ENCODE peak calls at places on chromosomes 13 and 19, in four cellular contexts. D is pancreas, Z is right lobe of liver, O is cardiac fibroblast. M is an unnamed sample.

GRCh38 chr19:55248166-55248675 is 10.6 kb downstream of the PPP6R1 start:
- DNase-seq in D (no peak), Z (no peak), O (no peak), M (no peak)

GRCh38 chr19:46618670-46619231 is 6.1 kb downstream of the PTGIR start:
- DNase-seq in D (peak; percentile 88), Z (no peak), O (peak; percentile 72), M (peak; percentile 73)

GRCh38 chr19:4061683-4062575 is 4.8 kb downstream of the ZBTB7A start:
- DNase-seq in D (peak; percentile 91), Z (peak; percentile 81), O (no peak), M (no peak)

GRCh38 chr13:100694722-100695644 is 20.4 kb upstream of the TMTC4 start:
- DNase-seq in D (peak; percentile 80), Z (no peak), O (peak; percentile 90), M (peak; percentile 46)

GRCh38 chr19:16376649-16377048 is 52.0 kb downstream of the KLF2 start:
- DNase-seq in D (no peak), Z (no peak), O (no peak), M (no peak)

GRCh38 chr19:40990972-40991381 is at the start of gene CYP2B6:
- DNase-seq in D (no peak), Z (peak; percentile 88), O (no peak), M (no peak)

GRCh38 chr13:22278336-22278929 is 607.6 kb downstream of the FGF9 start:
- DNase-seq in D (peak; percentile 22), Z (peak; percentile 53), O (peak; percentile 2), M (peak; percentile 42)

GRCh38 chr13:34655554-34655953 is 286.5 kb upstream of the NBEA start:
- DNase-seq in D (no peak), Z (no peak), O (no peak), M (no peak)

GRCh38 chr13:39250440-39250839 is 212.2 kb downstream of the NHLRC3 start:
- DNase-seq in D (no peak), Z (no peak), O (no peak), M (no peak)

GRCh38 chr19:33830264-33830663 is 33.6 kb downstream of the KCTD15 start:
- DNase-seq in D (no peak), Z (no peak), O (no peak), M (no peak)

GRCh38 chr13:96294930-96295657 is 205.2 kb downstream of the HS6ST3 start:
- DNase-seq in D (no peak), Z (no peak), O (no peak), M (no peak)

GRCh38 chr19:12543855-12544254 is 7.4 kb downstream of the ZNF564 start:
- DNase-seq in D (no peak), Z (no peak), O (peak; percentile 12), M (peak; percentile 19)

GRCh38 chr13:40494513-40494912 is 171.9 kb downstream of the FOXO1 start:
- DNase-seq in D (no peak), Z (no peak), O (peak; percentile 65), M (no peak)

GRCh38 chr19:52946322-52947310 is 16.1 kb downstream of the ZNF816 start:
- DNase-seq in D (peak; percentile 86), Z (peak; percentile 48), O (no peak), M (no peak)

GRCh38 chr13:109794095-109794494 is 7.7 kb upstream of the IRS2 start:
- DNase-seq in D (no peak), Z (no peak), O (no peak), M (no peak)

GRCh38 chr19:3609779-3610719 is 3.4 kb upstream of the TBXA2R start:
- DNase-seq in D (no peak), Z (no peak), O (no peak), M (no peak)

GRCh38 chr13:109297628-109298027 is 488.8 kb downstream of the IRS2 start:
- DNase-seq in D (no peak), Z (no peak), O (peak; percentile 56), M (peak; percentile 97)

GRCh38 chr13:29434217-29434940 is 161.1 kb downstream of the SLC7A1 start:
- DNase-seq in D (no peak), Z (no peak), O (no peak), M (no peak)

GRCh38 chr19:37692956-37693660 is 26.5 kb downstream of the ZNF607 start:
- DNase-seq in D (no peak), Z (no peak), O (no peak), M (no peak)

GRCh38 chr13:26502826-26503225 is 54.7 kb upstream of the WASF3 start:
- DNase-seq in D (no peak), Z (no peak), O (peak; percentile 67), M (peak; percentile 86)

GRCh38 chr13:87671824-87672603 is 843 bp downstream of the SLITRK5 start:
- DNase-seq in D (peak; percentile 69), Z (peak; percentile 42), O (no peak), M (no peak)

GRCh38 chr13:31663880-31664585 is 75.3 kb upstream of the RXFP2 start:
- DNase-seq in D (no peak), Z (no peak), O (no peak), M (no peak)

GRCh38 chr13:66162470-66162869 is 1067.7 kb downstream of the PCDH9 start:
- DNase-seq in D (no peak), Z (no peak), O (no peak), M (no peak)

GRCh38 chr13:26653310-26653709 is 95.8 kb downstream of the WASF3 start:
- DNase-seq in D (no peak), Z (no peak), O (no peak), M (peak; percentile 66)

GRCh38 chr13:91701975-91702374 is 303.6 kb downstream of the GPC5 start:
- DNase-seq in D (no peak), Z (no peak), O (no peak), M (no peak)

GRCh38 chr19:8655340-8655709 is 24.9 kb downstream of the NFILZ start:
- DNase-seq in D (no peak), Z (no peak), O (no peak), M (no peak)

GRCh38 chr19:10195199-10195519 is 406 bp upstream of the DNMT1 start:
- DNase-seq in D (no peak), Z (no peak), O (no peak), M (no peak)

GRCh38 chr13:105202384-105202783 is 1333.1 kb downstream of the EFNB2 start:
- DNase-seq in D (no peak), Z (no peak), O (peak; percentile 55), M (no peak)

GRCh38 chr13:47287291-47287751 is 390.5 kb upstream of the HTR2A start:
- DNase-seq in D (no peak), Z (no peak), O (no peak), M (peak; percentile 61)

GRCh38 chr19:39506944-39507714 is 7.8 kb upstream of the SELENOV start:
- DNase-seq in D (no peak), Z (no peak), O (peak; percentile 71), M (peak; percentile 51)
- H3K4me3 ChIP-seq in D (peak overlapping the region; percentile 7), Z (peak overlapping the region; percentile 26), O (peak overlapping the region; percentile 51), M (peak overlapping the region; percentile 58)

GRCh38 chr19:843836-844299 is 3.1 kb downstream of the PRTN3 start:
- DNase-seq in D (no peak), Z (no peak), O (no peak), M (no peak)
- H3K4me3 ChIP-seq in D (no peak overlapping the region), Z (no peak overlapping the region), O (no peak overlapping the region), M (no peak overlapping the region)

GRCh38 chr19:17471410-17472125 is 1.2 kb downstream of the SLC27A1 start:
- DNase-seq in D (no peak), Z (no peak), O (no peak), M (no peak)
- H3K4me3 ChIP-seq in D (no peak overlapping the region), Z (no peak overlapping the region), O (peak overlapping the region; percentile 78), M (peak overlapping the region; percentile 85)

GRCh38 chr19:49472936-49473335 is 1.1 kb upstream of the FLT3LG start:
- DNase-seq in D (no peak), Z (no peak), O (no peak), M (no peak)

GRCh38 chr19:49474545-49474930 is 523 bp downstream of the FLT3LG start:
- DNase-seq in D (no peak), Z (no peak), O (no peak), M (no peak)

GRCh38 chr19:49475995-49476880 is 2.2 kb downstream of the FLT3LG start:
- DNase-seq in D (no peak), Z (no peak), O (peak; percentile 52), M (no peak)

GRCh38 chr19:49473868-49474544 is at the start of gene FLT3LG:
- DNase-seq in D (peak; percentile 78), Z (peak; percentile 76), O (peak; percentile 81), M (peak; percentile 73)

DNA sequence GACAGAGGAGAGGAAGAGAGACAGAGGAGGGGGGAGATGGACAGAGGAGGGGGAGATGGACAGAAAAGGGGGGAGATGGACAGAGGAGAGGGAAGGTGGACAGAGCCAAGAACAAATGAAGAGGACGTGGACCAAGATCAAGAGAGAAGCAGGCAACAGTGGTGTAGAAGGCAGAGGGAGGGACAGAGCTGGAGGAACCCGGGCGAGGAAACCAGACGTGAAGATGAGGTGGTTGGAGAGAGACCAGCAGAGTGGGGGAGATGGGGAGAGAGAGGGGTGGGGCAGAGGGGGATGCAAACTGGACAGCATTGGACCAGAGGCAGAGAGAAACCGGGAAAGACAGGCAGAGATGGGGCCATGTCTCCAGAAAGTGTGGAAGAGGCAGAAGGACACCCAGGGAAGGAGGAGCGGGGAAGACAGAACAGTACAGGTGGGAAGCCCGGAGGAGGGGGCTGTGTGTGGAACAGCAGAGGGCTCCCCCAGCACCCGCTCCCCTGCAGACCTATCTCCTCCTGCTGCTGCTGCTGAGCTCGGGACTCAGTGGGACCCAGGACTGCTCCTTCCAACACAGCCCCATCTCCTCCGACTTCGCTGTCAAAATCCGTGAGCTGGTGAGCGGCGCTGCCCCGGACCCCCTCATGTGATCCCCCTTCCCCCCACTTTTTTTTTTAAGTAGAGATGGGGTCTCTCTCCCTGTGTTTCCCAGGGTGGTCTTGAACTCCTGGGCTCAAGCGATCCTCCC is 1.3 kb downstream of the FLT3LG start:
- DNase-seq in D (no peak), Z (no peak), O (no peak), M (no peak)
- H3K4me3 ChIP-seq in D (no peak overlapping the region), Z (no peak overlapping the region), O (no peak overlapping the region), M (peak overlapping the region; percentile 76)